ENCODE peak calls at places on chromosomes 12 and 14, in five cellular contexts. One of them, this sample, is unnamed. For H3K27me3, the result is how much of the 10 kb centered on the place peaks cover.

GRCh38 chr12:95736631-95737030 is 53.9 kb downstream of the NTN4 start:
- DNase-seq in tibial artery: peak
- DNase-seq in left ventricle myocardium inferior: peak
- DNase-seq in WERI-Rb-1: no peak
- DNase-seq in CD8-positive, alpha-beta T cell: no peak
- DNase-seq in this sample: no peak

GRCh38 chr12:127296591-127296990 is 970.4 kb upstream of the TMEM132C start:
- DNase-seq in left ventricle myocardium inferior: no peak
- DNase-seq in WERI-Rb-1: no peak
- DNase-seq in CD8-positive, alpha-beta T cell: no peak
- DNase-seq in tibial artery: no peak
- DNase-seq in this sample: no peak

GRCh38 chr12:120231316-120232011 is 30.6 kb upstream of the RPLP0 start:
- DNase-seq in left ventricle myocardium inferior: peak
- DNase-seq in WERI-Rb-1: peak
- DNase-seq in CD8-positive, alpha-beta T cell: peak
- DNase-seq in tibial artery: no peak
- DNase-seq in this sample: peak

GRCh38 chr14:90512332-90512951 is 115.6 kb downstream of the CALM1 start:
- DNase-seq in CD8-positive, alpha-beta T cell: no peak
- DNase-seq in left ventricle myocardium inferior: no peak
- DNase-seq in tibial artery: no peak
- DNase-seq in WERI-Rb-1: no peak
- DNase-seq in this sample: no peak

GRCh38 chr14:37253905-37254304 is 56.2 kb downstream of the MIPOL1 start:
- DNase-seq in WERI-Rb-1: no peak
- DNase-seq in tibial artery: no peak
- DNase-seq in left ventricle myocardium inferior: no peak
- DNase-seq in CD8-positive, alpha-beta T cell: no peak
- DNase-seq in this sample: no peak

GRCh38 chr14:104085889-104086201 is 345 bp downstream of the ASPG start:
- DNase-seq in left ventricle myocardium inferior: no peak
- DNase-seq in tibial artery: peak
- DNase-seq in CD8-positive, alpha-beta T cell: no peak
- DNase-seq in WERI-Rb-1: no peak
- DNase-seq in this sample: no peak

GRCh38 chr12:46946137-46946536 is 120.3 kb upstream of the SLC38A4 start:
- DNase-seq in WERI-Rb-1: no peak
- DNase-seq in tibial artery: no peak
- DNase-seq in CD8-positive, alpha-beta T cell: no peak
- DNase-seq in left ventricle myocardium inferior: no peak
- DNase-seq in this sample: no peak

GRCh38 chr14:68464716-68465115 is 328.2 kb downstream of the ZFP36L1 start:
- DNase-seq in tibial artery: no peak
- DNase-seq in CD8-positive, alpha-beta T cell: no peak
- DNase-seq in WERI-Rb-1: no peak
- DNase-seq in left ventricle myocardium inferior: no peak
- DNase-seq in this sample: no peak

GRCh38 chr12:66428261-66428660 is 126.0 kb downstream of the HELB start:
- DNase-seq in left ventricle myocardium inferior: no peak
- DNase-seq in WERI-Rb-1: no peak
- DNase-seq in CD8-positive, alpha-beta T cell: no peak
- DNase-seq in tibial artery: no peak
- DNase-seq in this sample: no peak

GRCh38 chr12:4271433-4272013 is 2.0 kb upstream of the CCND2 start:
- DNase-seq in tibial artery: no peak
- DNase-seq in CD8-positive, alpha-beta T cell: peak
- DNase-seq in left ventricle myocardium inferior: no peak
- DNase-seq in WERI-Rb-1: no peak
- DNase-seq in this sample: peak

GRCh38 chr12:75855360-75855759 is 176.2 kb downstream of the PHLDA1 start:
- DNase-seq in CD8-positive, alpha-beta T cell: no peak
- DNase-seq in left ventricle myocardium inferior: no peak
- DNase-seq in tibial artery: no peak
- DNase-seq in WERI-Rb-1: no peak
- DNase-seq in this sample: no peak

GRCh38 chr12:124685689-124685993 is 118.2 kb upstream of the NCOR2 start:
- DNase-seq in tibial artery: no peak
- DNase-seq in CD8-positive, alpha-beta T cell: no peak
- DNase-seq in left ventricle myocardium inferior: no peak
- DNase-seq in WERI-Rb-1: no peak
- DNase-seq in this sample: no peak

GRCh38 chr12:18275974-18276373 is 14.7 kb downstream of the PIK3C2G start:
- DNase-seq in left ventricle myocardium inferior: no peak
- DNase-seq in tibial artery: no peak
- DNase-seq in WERI-Rb-1: no peak
- DNase-seq in CD8-positive, alpha-beta T cell: no peak
- DNase-seq in this sample: no peak

GRCh38 chr14:62125793-62126192 is 363.6 kb downstream of the SNAPC1 start:
- DNase-seq in WERI-Rb-1: no peak
- DNase-seq in tibial artery: no peak
- DNase-seq in CD8-positive, alpha-beta T cell: no peak
- DNase-seq in left ventricle myocardium inferior: no peak
- DNase-seq in this sample: no peak

GRCh38 chr14:71322660-71323250 is 415.5 kb downstream of the PCNX1 start:
- DNase-seq in tibial artery: no peak
- DNase-seq in left ventricle myocardium inferior: no peak
- DNase-seq in CD8-positive, alpha-beta T cell: no peak
- DNase-seq in WERI-Rb-1: no peak
- DNase-seq in this sample: peak

GRCh38 chr12:104514127-104514810 is 57.5 kb downstream of the CHST11 start:
- DNase-seq in left ventricle myocardium inferior: no peak
- DNase-seq in CD8-positive, alpha-beta T cell: no peak
- DNase-seq in tibial artery: no peak
- DNase-seq in WERI-Rb-1: no peak
- DNase-seq in this sample: no peak

GRCh38 chr12:105382771-105383632 is 52.5 kb downstream of the C12orf75 start:
- DNase-seq in CD8-positive, alpha-beta T cell: no peak
- DNase-seq in WERI-Rb-1: no peak
- DNase-seq in tibial artery: no peak
- DNase-seq in left ventricle myocardium inferior: no peak
- DNase-seq in this sample: no peak

GRCh38 chr12:82862069-82862841 is 175.5 kb downstream of the TMTC2 start:
- DNase-seq in WERI-Rb-1: no peak
- DNase-seq in tibial artery: no peak
- DNase-seq in CD8-positive, alpha-beta T cell: no peak
- DNase-seq in left ventricle myocardium inferior: no peak
- DNase-seq in this sample: no peak

GRCh38 chr14:37054144-37054543 is 118.3 kb downstream of the SLC25A21 start:
- DNase-seq in left ventricle myocardium inferior: no peak
- DNase-seq in WERI-Rb-1: no peak
- DNase-seq in CD8-positive, alpha-beta T cell: no peak
- DNase-seq in tibial artery: no peak
- DNase-seq in this sample: no peak

GRCh38 chr14:53035796-53036195 is 84.9 kb upstream of the FERMT2 start:
- DNase-seq in left ventricle myocardium inferior: no peak
- DNase-seq in tibial artery: no peak
- DNase-seq in CD8-positive, alpha-beta T cell: no peak
- DNase-seq in WERI-Rb-1: no peak
- DNase-seq in this sample: no peak

GRCh38 chr12:111597731-111598636 is 1.1 kb downstream of the ATXN2 start:
- DNase-seq in WERI-Rb-1: peak
- DNase-seq in CD8-positive, alpha-beta T cell: peak
- DNase-seq in left ventricle myocardium inferior: peak
- DNase-seq in tibial artery: peak
- DNase-seq in this sample: peak

GRCh38 chr14:75018684-75019083 is 16.0 kb downstream of the EIF2B2 start:
- DNase-seq in WERI-Rb-1: no peak
- DNase-seq in tibial artery: no peak
- DNase-seq in CD8-positive, alpha-beta T cell: no peak
- DNase-seq in left ventricle myocardium inferior: no peak
- DNase-seq in this sample: no peak

GRCh38 chr14:92531151-92531873 is 17.7 kb downstream of the RIN3 start:
- DNase-seq in tibial artery: peak
- DNase-seq in WERI-Rb-1: no peak
- DNase-seq in left ventricle myocardium inferior: no peak
- DNase-seq in CD8-positive, alpha-beta T cell: peak
- DNase-seq in this sample: no peak

GRCh38 chr14:72889366-72889765 is 4.5 kb downstream of the DPF3 start:
- DNase-seq in WERI-Rb-1: no peak
- DNase-seq in left ventricle myocardium inferior: no peak
- DNase-seq in CD8-positive, alpha-beta T cell: no peak
- DNase-seq in tibial artery: no peak
- DNase-seq in this sample: no peak

GRCh38 chr14:103099733-103100280 is 5.3 kb downstream of the EXOC3L4 start:
- DNase-seq in left ventricle myocardium inferior: no peak
- DNase-seq in CD8-positive, alpha-beta T cell: no peak
- DNase-seq in tibial artery: no peak
- DNase-seq in WERI-Rb-1: no peak
- DNase-seq in this sample: no peak

GRCh38 chr14:89304972-89305703 is 111.9 kb downstream of the FOXN3 start:
- DNase-seq in tibial artery: peak
- DNase-seq in WERI-Rb-1: no peak
- DNase-seq in left ventricle myocardium inferior: no peak
- DNase-seq in CD8-positive, alpha-beta T cell: no peak
- DNase-seq in this sample: peak

DNA sequence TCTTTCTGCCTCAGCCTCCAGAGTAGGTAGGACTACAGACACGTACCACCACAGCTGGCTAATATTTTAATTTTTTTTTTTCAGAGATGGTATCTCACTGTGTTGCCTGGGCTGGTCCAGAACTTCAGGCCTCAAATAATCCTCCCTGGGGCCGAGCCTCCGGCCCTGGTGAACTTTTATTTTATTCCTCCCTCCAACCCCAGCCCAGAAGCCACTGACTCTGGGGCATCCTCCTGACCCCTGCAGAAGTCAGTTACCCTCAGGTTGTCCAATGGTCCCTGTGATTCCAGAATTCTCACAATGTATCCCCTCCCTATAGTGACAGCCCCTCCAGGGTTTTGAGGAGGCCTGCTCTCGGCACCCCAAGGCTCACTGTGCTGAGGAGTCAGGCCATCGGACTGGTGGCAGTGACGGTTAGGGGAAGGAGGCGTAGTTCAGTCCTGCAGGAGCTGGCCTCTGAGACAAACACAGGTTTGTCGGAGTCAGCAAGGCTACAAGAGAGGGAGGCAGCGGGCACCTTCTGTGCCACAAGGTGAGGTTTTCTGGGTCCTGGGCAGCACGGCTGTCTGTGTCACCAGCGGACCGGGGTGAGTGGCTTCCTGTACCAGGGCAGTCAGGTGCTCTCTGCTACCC is 19.4 kb upstream of the FIGNL2 start:
- DNase-seq in left ventricle myocardium inferior: no peak
- DNase-seq in WERI-Rb-1: no peak
- DNase-seq in tibial artery: no peak
- DNase-seq in CD8-positive, alpha-beta T cell: no peak
- DNase-seq in this sample: no peak
- H3K27me3 ChIP-seq in left ventricle myocardium inferior: half or more
- H3K27me3 ChIP-seq in WERI-Rb-1: under half
- H3K27me3 ChIP-seq in tibial artery: half or more
- H3K27me3 ChIP-seq in CD8-positive, alpha-beta T cell: under half
- H3K27me3 ChIP-seq in this sample: under half

GRCh38 chr12:48973992-48974673 is 2.6 kb upstream of the WNT10B start:
- DNase-seq in tibial artery: no peak
- DNase-seq in CD8-positive, alpha-beta T cell: peak
- DNase-seq in left ventricle myocardium inferior: peak
- DNase-seq in WERI-Rb-1: peak
- DNase-seq in this sample: no peak
- H3K27me3 ChIP-seq in tibial artery: half or more
- H3K27me3 ChIP-seq in CD8-positive, alpha-beta T cell: under half
- H3K27me3 ChIP-seq in left ventricle myocardium inferior: half or more
- H3K27me3 ChIP-seq in WERI-Rb-1: under half
- H3K27me3 ChIP-seq in this sample: under half

DNA sequence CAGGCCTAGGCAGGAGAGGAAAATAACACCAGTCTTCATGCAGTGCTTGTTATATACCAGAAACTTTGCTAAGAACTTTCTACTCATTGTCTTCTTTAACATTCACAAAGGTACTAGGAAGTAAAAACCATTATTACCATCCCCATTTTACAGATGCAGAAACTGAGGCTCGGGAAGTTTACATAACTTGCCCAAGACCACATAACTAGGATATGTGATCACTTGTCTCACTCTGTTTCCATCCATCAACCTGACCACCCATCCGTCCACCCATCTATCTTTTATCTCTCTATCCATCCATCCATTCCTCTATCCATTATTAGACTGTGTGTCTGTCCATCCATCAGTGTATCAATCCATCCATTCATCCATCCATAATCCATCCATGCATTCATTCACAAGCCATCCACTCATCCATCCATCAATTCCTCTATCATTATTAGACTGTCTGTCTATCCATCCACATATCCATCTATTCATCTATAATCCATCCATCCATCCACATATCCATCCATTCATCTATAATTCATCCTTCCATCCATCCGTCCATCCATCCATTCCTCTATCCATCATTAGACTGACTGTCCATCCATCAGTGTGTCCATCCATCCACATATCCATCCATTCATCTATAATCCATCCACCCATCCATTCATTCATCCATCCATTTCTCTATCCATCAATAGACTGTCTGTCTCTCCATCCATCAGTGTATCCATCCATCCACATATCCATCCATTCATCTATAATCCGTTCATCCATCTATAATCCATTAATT is 16.5 kb downstream of the SDSL start:
- DNase-seq in CD8-positive, alpha-beta T cell: no peak
- DNase-seq in left ventricle myocardium inferior: no peak
- DNase-seq in WERI-Rb-1: no peak
- DNase-seq in tibial artery: no peak
- DNase-seq in this sample: no peak
- H3K27me3 ChIP-seq in CD8-positive, alpha-beta T cell: under half
- H3K27me3 ChIP-seq in left ventricle myocardium inferior: under half
- H3K27me3 ChIP-seq in WERI-Rb-1: under half
- H3K27me3 ChIP-seq in tibial artery: under half
- H3K27me3 ChIP-seq in this sample: under half

DNA sequence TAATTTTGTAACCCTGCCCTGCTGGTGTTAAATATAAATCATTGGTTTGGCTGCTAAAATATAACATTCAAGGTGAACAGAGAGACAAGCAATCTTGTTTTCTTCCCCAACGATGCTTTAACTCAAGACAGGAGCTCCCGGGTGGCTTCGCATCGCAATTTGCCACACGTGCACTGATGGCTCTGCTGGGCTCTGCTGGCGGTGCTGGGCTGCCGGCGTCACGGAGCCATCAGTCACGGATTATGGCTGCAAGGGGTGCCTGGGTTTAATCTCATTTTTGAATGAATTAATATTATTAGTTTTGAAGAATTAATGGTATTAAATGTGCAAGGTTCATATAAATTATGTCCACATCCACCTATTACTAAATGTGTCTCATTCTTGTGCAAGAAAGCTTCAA is 44.9 kb upstream of the TMEM260 start:
- DNase-seq in left ventricle myocardium inferior: no peak
- DNase-seq in WERI-Rb-1: no peak
- DNase-seq in tibial artery: no peak
- DNase-seq in CD8-positive, alpha-beta T cell: no peak
- DNase-seq in this sample: no peak
- H3K27me3 ChIP-seq in left ventricle myocardium inferior: under half
- H3K27me3 ChIP-seq in WERI-Rb-1: under half
- H3K27me3 ChIP-seq in tibial artery: under half
- H3K27me3 ChIP-seq in CD8-positive, alpha-beta T cell: under half
- H3K27me3 ChIP-seq in this sample: under half